ENCODE peak calls at places on chromosomes 11 and 22, in four cellular contexts. A is psoas muscle, M is HCT116, K is GM23338. S is an unnamed sample.

GRCh38 chr22:47138898-47139789 is 376.7 kb downstream of the TBC1D22A start:
- DNase-seq in A (peak), M (no peak), K (no peak), S (no peak)

GRCh38 chr11:134578807-134579708 is 167.0 kb upstream of the B3GAT1 start:
- DNase-seq in A (no peak), M (peak), K (peak), S (no peak)

GRCh38 chr11:2690261-2690575 is 9.6 kb downstream of the KCNQ1OT1 start:
- DNase-seq in A (peak), M (no peak), K (no peak), S (no peak)

GRCh38 chr11:128492461-128492860 is 94.9 kb downstream of the ETS1 start:
- DNase-seq in A (no peak), M (no peak), K (no peak), S (no peak)

GRCh38 chr11:105447936-105448702 is 161.8 kb upstream of the GRIA4 start:
- DNase-seq in A (no peak), M (no peak), K (no peak), S (no peak)

GRCh38 chr22:27312567-27313507 is 488.7 kb downstream of the MN1 start:
- DNase-seq in A (no peak), M (no peak), K (peak), S (no peak)

GRCh38 chr11:90243534-90243933 is 20.7 kb upstream of the CHORDC1 start:
- DNase-seq in A (no peak), M (no peak), K (peak), S (no peak)

GRCh38 chr22:18978506-18978905 is 42.4 kb upstream of the PRODH start:
- DNase-seq in A (no peak), M (no peak), K (no peak), S (no peak)

GRCh38 chr22:45688606-45689080 is 17.0 kb downstream of the ATXN10 start:
- DNase-seq in A (no peak), M (peak), K (no peak), S (no peak)

GRCh38 chr22:36758792-36759271 is 17.1 kb downstream of the IFT27 start:
- DNase-seq in A (no peak), M (no peak), K (no peak), S (no peak)

GRCh38 chr11:60984616-60985015 is 13.1 kb downstream of the CD6 start:
- DNase-seq in A (no peak), M (no peak), K (no peak), S (no peak)

GRCh38 chr11:130403301-130403804 is 25.1 kb downstream of the ADAMTS8 start:
- DNase-seq in A (peak), M (no peak), K (peak), S (no peak)

GRCh38 chr11:121964591-121964990 is 151.4 kb downstream of the BLID start:
- DNase-seq in A (peak), M (no peak), K (no peak), S (no peak)

GRCh38 chr11:132158696-132159095 is 788.3 kb downstream of the NTM start:
- DNase-seq in A (no peak), M (no peak), K (no peak), S (no peak)

GRCh38 chr11:40602866-40603578 is 856.4 kb downstream of the LRRC4C start:
- DNase-seq in A (no peak), M (no peak), K (no peak), S (no peak)

GRCh38 chr11:64008283-64008931 is 22.2 kb downstream of the OTUB1 start:
- DNase-seq in A (no peak), M (no peak), K (no peak), S (no peak)

GRCh38 chr11:64007160-64007628 is 21.0 kb downstream of the OTUB1 start:
- DNase-seq in A (no peak), M (no peak), K (peak), S (no peak)

GRCh38 chr11:64006468-64006867 is 20.2 kb downstream of the OTUB1 start:
- DNase-seq in A (no peak), M (no peak), K (no peak), S (no peak)

GRCh38 chr11:64009234-64009633 is 23.0 kb downstream of the OTUB1 start:
- DNase-seq in A (no peak), M (no peak), K (no peak), S (no peak)

DNA sequence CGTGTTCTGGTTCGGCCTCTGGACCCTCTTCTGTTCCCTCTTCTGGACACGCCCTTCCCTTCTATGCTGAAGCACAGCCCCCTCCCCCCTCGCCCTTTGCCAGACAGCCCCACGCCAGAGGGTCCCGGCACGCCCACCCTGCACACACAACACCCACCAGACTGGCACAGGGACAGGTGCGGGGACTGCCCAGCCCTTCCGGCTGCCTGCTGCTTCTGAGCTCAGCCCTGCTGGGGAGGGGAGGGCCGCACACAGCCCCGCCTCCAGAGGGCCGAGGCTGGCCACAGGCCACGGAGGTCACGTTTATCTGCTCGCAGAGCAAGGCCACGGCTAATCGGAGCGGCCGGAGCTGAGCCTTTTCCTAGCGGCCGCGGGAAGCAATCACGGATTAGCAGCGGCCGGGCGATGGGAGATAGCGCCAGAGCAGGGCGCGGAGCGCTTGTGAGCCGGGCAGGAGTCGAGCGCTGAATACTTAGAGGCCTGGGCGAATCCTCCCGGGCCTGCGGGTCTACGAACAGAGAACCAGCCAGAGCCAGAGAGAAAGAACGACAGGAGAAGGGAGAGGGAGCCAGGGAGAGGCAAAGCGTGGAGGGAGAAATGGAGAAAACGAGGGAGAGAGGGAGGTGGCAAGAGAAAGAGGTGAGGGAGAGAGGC is 21.5 kb downstream of the OTUB1 start:
- DNase-seq in A (peak), M (peak), K (peak), S (no peak)
- TF ChIP-seq CTCF in A (peak), M (no peak), K (no peak), S (no peak)

GRCh38 chr11:102268083-102268984 is 49.0 kb upstream of the BIRC3 start:
- DNase-seq in A (peak), M (peak), K (peak), S (no peak)
- TF ChIP-seq CTCF in A (peak), M (peak), K (peak), S (no peak)

GRCh38 chr11:76512851-76513653 is 68.2 kb downstream of the EMSY start:
- DNase-seq in A (no peak), M (peak), K (peak), S (no peak)
- TF ChIP-seq CTCF in A (peak), M (peak), K (no peak), S (peak)

DNA sequence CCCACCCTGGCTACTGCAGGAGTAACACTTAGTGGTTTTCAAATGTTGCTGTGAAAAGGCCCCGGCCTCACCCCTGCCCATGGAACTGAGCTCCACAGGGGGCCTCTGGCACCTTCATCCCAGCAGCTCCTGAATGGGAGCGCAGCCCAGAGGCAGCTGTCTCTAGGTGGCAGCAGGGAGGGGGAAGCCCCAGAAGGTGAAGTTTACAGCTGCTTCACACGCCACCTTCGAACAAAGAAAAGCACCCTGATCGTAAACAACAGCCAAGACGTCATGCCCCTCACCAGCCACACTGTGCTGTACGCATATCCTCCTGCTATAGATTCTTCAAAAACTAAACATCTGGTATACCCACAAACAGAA is 105.5 kb downstream of the CTTN start:
- DNase-seq in A (peak), M (no peak), K (peak), S (no peak)
- TF ChIP-seq CTCF in A (no peak), M (peak), K (peak), S (no peak)

GRCh38 chr11:123490527-123490926 is 60.5 kb downstream of the GRAMD1B start:
- DNase-seq in A (no peak), M (no peak), K (peak), S (no peak)
- TF ChIP-seq CTCF in A (no peak), M (peak), K (peak), S (no peak)

GRCh38 chr11:914747-915493 is 4.3 kb upstream of the CHID1 start:
- DNase-seq in A (peak), M (no peak), K (no peak), S (no peak)

GRCh38 chr11:913043-913442 is 2.4 kb upstream of the CHID1 start:
- DNase-seq in A (no peak), M (no peak), K (no peak), S (no peak)

GRCh38 chr11:912266-912665 is 1.7 kb upstream of the CHID1 start:
- DNase-seq in A (no peak), M (no peak), K (peak), S (no peak)

GRCh38 chr11:911890-912219 is 1.2 kb upstream of the CHID1 start:
- DNase-seq in A (no peak), M (no peak), K (no peak), S (no peak)

GRCh38 chr11:914204-914603 is 3.6 kb upstream of the CHID1 start:
- DNase-seq in A (no peak), M (no peak), K (no peak), S (no peak)
- TF ChIP-seq CTCF in A (no peak), M (no peak), K (no peak), S (no peak)

DNA sequence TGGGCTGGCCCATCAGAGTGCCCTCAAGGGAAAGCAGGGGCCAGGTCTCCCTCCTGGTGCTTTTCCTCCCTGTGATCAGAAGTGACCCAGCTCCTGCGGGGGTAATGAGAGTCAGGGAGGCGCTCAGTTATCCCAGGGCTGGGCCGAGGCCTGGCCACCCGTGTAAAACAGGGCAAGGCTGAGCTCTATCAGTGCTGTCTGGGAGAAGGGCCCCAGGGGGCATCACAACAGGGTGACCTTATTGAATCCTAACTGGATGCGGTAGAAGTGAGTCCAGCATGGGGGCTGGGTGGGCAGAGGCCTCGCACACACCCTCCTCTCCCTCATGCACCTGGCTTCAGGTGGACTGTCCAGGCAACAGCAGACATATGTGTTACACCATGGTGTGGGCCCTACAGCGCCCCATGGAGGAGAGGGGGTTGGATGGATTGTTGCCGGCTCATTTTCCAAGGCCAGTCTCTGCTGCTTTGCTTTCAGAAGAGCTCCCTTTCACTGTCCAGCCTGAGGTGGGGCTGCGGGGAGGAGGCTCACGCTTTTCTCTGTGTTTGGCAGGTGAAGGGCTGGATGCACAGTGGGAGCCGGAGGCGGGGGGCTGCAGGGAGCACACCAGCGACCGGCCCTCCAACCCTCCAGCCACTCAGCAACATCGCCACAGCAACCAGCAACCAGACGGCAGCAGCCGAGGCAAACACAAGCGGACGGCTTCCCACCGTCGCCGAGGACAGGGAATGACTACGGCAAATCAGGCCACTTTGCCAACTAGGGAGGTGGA is 24.6 kb downstream of the GNAZ start:
- DNase-seq in A (no peak), M (no peak), K (peak), S (no peak)
- TF ChIP-seq CTCF in A (no peak), M (no peak), K (peak), S (no peak)

GRCh38 chr22:41891407-41891806 is 23.5 kb downstream of the SHISA8 start:
- DNase-seq in A (no peak), M (no peak), K (no peak), S (no peak)
- TF ChIP-seq CTCF in A (no peak), M (no peak), K (no peak), S (no peak)

S was measured in natural killer cell.